ENCODE peak calls at places on chromosomes 12 and 14, in five cellular contexts. One of them, this sample, is unnamed.

GRCh38 chr12:46452061-46452615 is 79.6 kb upstream of the SLC38A2 start:
- DNase-seq in stimulated activated CD8-positive, alpha-beta memory T cell treated with anti-CD3 and anti-CD28 coated beads, Interleukin-4, amount 100 ng/mL, for 4 hours: no peak
- DNase-seq in left ventricle myocardium inferior: no peak
- DNase-seq in GM19239: no peak
- DNase-seq in OCI-M1: no peak
- DNase-seq in this sample: no peak

GRCh38 chr14:102314242-102315011 is 5.1 kb upstream of the ZNF839 start:
- DNase-seq in stimulated activated CD8-positive, alpha-beta memory T cell treated with anti-CD3 and anti-CD28 coated beads, Interleukin-4, amount 100 ng/mL, for 4 hours: peak
- DNase-seq in OCI-M1: peak
- DNase-seq in left ventricle myocardium inferior: peak
- DNase-seq in GM19239: no peak
- DNase-seq in this sample: peak

GRCh38 chr12:26471560-26471959 is 276.2 kb downstream of the SSPN start:
- DNase-seq in stimulated activated CD8-positive, alpha-beta memory T cell treated with anti-CD3 and anti-CD28 coated beads, Interleukin-4, amount 100 ng/mL, for 4 hours: no peak
- DNase-seq in left ventricle myocardium inferior: no peak
- DNase-seq in GM19239: peak
- DNase-seq in OCI-M1: peak
- DNase-seq in this sample: no peak

GRCh38 chr12:54419088-54419887 is at the start of gene ITGA5:
- DNase-seq in OCI-M1: peak
- DNase-seq in stimulated activated CD8-positive, alpha-beta memory T cell treated with anti-CD3 and anti-CD28 coated beads, Interleukin-4, amount 100 ng/mL, for 4 hours: no peak
- DNase-seq in left ventricle myocardium inferior: peak
- DNase-seq in GM19239: no peak
- DNase-seq in this sample: peak

GRCh38 chr12:69936214-69936731 is 111.2 kb downstream of the MYRFL start:
- DNase-seq in stimulated activated CD8-positive, alpha-beta memory T cell treated with anti-CD3 and anti-CD28 coated beads, Interleukin-4, amount 100 ng/mL, for 4 hours: no peak
- DNase-seq in left ventricle myocardium inferior: no peak
- DNase-seq in GM19239: no peak
- DNase-seq in OCI-M1: no peak
- DNase-seq in this sample: no peak

GRCh38 chr14:66036598-66036997 is 449.6 kb upstream of the CCDC196 start:
- DNase-seq in left ventricle myocardium inferior: no peak
- DNase-seq in OCI-M1: no peak
- DNase-seq in GM19239: no peak
- DNase-seq in stimulated activated CD8-positive, alpha-beta memory T cell treated with anti-CD3 and anti-CD28 coated beads, Interleukin-4, amount 100 ng/mL, for 4 hours: no peak
- DNase-seq in this sample: no peak

GRCh38 chr14:64184103-64184729 is 110.0 kb downstream of the ESR2 start:
- DNase-seq in stimulated activated CD8-positive, alpha-beta memory T cell treated with anti-CD3 and anti-CD28 coated beads, Interleukin-4, amount 100 ng/mL, for 4 hours: no peak
- DNase-seq in GM19239: no peak
- DNase-seq in OCI-M1: no peak
- DNase-seq in left ventricle myocardium inferior: no peak
- DNase-seq in this sample: no peak

GRCh38 chr12:4934651-4935050 is 24.9 kb downstream of the KCNA1 start:
- DNase-seq in GM19239: no peak
- DNase-seq in left ventricle myocardium inferior: no peak
- DNase-seq in OCI-M1: no peak
- DNase-seq in stimulated activated CD8-positive, alpha-beta memory T cell treated with anti-CD3 and anti-CD28 coated beads, Interleukin-4, amount 100 ng/mL, for 4 hours: no peak
- DNase-seq in this sample: no peak

GRCh38 chr12:14279845-14280244 is 85.6 kb upstream of the ATF7IP start:
- DNase-seq in OCI-M1: no peak
- DNase-seq in stimulated activated CD8-positive, alpha-beta memory T cell treated with anti-CD3 and anti-CD28 coated beads, Interleukin-4, amount 100 ng/mL, for 4 hours: no peak
- DNase-seq in left ventricle myocardium inferior: no peak
- DNase-seq in GM19239: no peak
- DNase-seq in this sample: no peak

GRCh38 chr12:102808412-102808811 is 108.6 kb downstream of the PAH start:
- DNase-seq in stimulated activated CD8-positive, alpha-beta memory T cell treated with anti-CD3 and anti-CD28 coated beads, Interleukin-4, amount 100 ng/mL, for 4 hours: no peak
- DNase-seq in left ventricle myocardium inferior: no peak
- DNase-seq in GM19239: no peak
- DNase-seq in OCI-M1: no peak
- DNase-seq in this sample: no peak

GRCh38 chr12:6823161-6824084 is 1.8 kb downstream of the GPR162 start:
- DNase-seq in left ventricle myocardium inferior: no peak
- DNase-seq in GM19239: no peak
- DNase-seq in stimulated activated CD8-positive, alpha-beta memory T cell treated with anti-CD3 and anti-CD28 coated beads, Interleukin-4, amount 100 ng/mL, for 4 hours: no peak
- DNase-seq in OCI-M1: no peak
- DNase-seq in this sample: no peak

GRCh38 chr12:132583311-132583710 is 27.1 kb downstream of the LRCOL1 start:
- DNase-seq in left ventricle myocardium inferior: no peak
- DNase-seq in stimulated activated CD8-positive, alpha-beta memory T cell treated with anti-CD3 and anti-CD28 coated beads, Interleukin-4, amount 100 ng/mL, for 4 hours: no peak
- DNase-seq in OCI-M1: no peak
- DNase-seq in GM19239: no peak
- DNase-seq in this sample: no peak

GRCh38 chr14:103451401-103451800 is 66.2 kb downstream of the MARK3 start:
- DNase-seq in OCI-M1: no peak
- DNase-seq in stimulated activated CD8-positive, alpha-beta memory T cell treated with anti-CD3 and anti-CD28 coated beads, Interleukin-4, amount 100 ng/mL, for 4 hours: no peak
- DNase-seq in left ventricle myocardium inferior: no peak
- DNase-seq in GM19239: no peak
- DNase-seq in this sample: no peak

GRCh38 chr12:88854260-88854659 is 274.0 kb upstream of the KITLG start:
- DNase-seq in left ventricle myocardium inferior: no peak
- DNase-seq in GM19239: no peak
- DNase-seq in OCI-M1: no peak
- DNase-seq in stimulated activated CD8-positive, alpha-beta memory T cell treated with anti-CD3 and anti-CD28 coated beads, Interleukin-4, amount 100 ng/mL, for 4 hours: no peak
- DNase-seq in this sample: no peak

GRCh38 chr12:127767631-127768030 is 499.3 kb upstream of the TMEM132C start:
- DNase-seq in left ventricle myocardium inferior: no peak
- DNase-seq in stimulated activated CD8-positive, alpha-beta memory T cell treated with anti-CD3 and anti-CD28 coated beads, Interleukin-4, amount 100 ng/mL, for 4 hours: no peak
- DNase-seq in GM19239: no peak
- DNase-seq in OCI-M1: peak
- DNase-seq in this sample: no peak

GRCh38 chr14:60637490-60638452 is 11.5 kb downstream of the SIX1 start:
- DNase-seq in left ventricle myocardium inferior: no peak
- DNase-seq in GM19239: no peak
- DNase-seq in stimulated activated CD8-positive, alpha-beta memory T cell treated with anti-CD3 and anti-CD28 coated beads, Interleukin-4, amount 100 ng/mL, for 4 hours: no peak
- DNase-seq in OCI-M1: no peak
- DNase-seq in this sample: no peak

GRCh38 chr12:65948320-65949008 is 124.2 kb downstream of the HMGA2 start:
- DNase-seq in GM19239: no peak
- DNase-seq in stimulated activated CD8-positive, alpha-beta memory T cell treated with anti-CD3 and anti-CD28 coated beads, Interleukin-4, amount 100 ng/mL, for 4 hours: no peak
- DNase-seq in OCI-M1: peak
- DNase-seq in left ventricle myocardium inferior: peak
- DNase-seq in this sample: no peak

GRCh38 chr12:66154776-66155175 is 15.0 kb downstream of the TMBIM4 start:
- DNase-seq in OCI-M1: no peak
- DNase-seq in left ventricle myocardium inferior: no peak
- DNase-seq in GM19239: no peak
- DNase-seq in stimulated activated CD8-positive, alpha-beta memory T cell treated with anti-CD3 and anti-CD28 coated beads, Interleukin-4, amount 100 ng/mL, for 4 hours: no peak
- DNase-seq in this sample: no peak

GRCh38 chr12:34605510-34605887 is 583.2 kb downstream of the ALG10 start:
- DNase-seq in GM19239: no peak
- DNase-seq in OCI-M1: no peak
- DNase-seq in stimulated activated CD8-positive, alpha-beta memory T cell treated with anti-CD3 and anti-CD28 coated beads, Interleukin-4, amount 100 ng/mL, for 4 hours: no peak
- DNase-seq in left ventricle myocardium inferior: no peak
- DNase-seq in this sample: no peak

GRCh38 chr14:74414793-74415437 is 11.1 kb downstream of the SYNDIG1L start:
- DNase-seq in stimulated activated CD8-positive, alpha-beta memory T cell treated with anti-CD3 and anti-CD28 coated beads, Interleukin-4, amount 100 ng/mL, for 4 hours: no peak
- DNase-seq in left ventricle myocardium inferior: no peak
- DNase-seq in OCI-M1: no peak
- DNase-seq in GM19239: no peak
- DNase-seq in this sample: no peak

GRCh38 chr12:118874698-118875548 is 106.4 kb upstream of the SRRM4 start:
- DNase-seq in OCI-M1: no peak
- DNase-seq in GM19239: no peak
- DNase-seq in stimulated activated CD8-positive, alpha-beta memory T cell treated with anti-CD3 and anti-CD28 coated beads, Interleukin-4, amount 100 ng/mL, for 4 hours: no peak
- DNase-seq in left ventricle myocardium inferior: no peak
- DNase-seq in this sample: no peak

GRCh38 chr12:130818381-130819247 is 20.4 kb downstream of the STX2 start:
- DNase-seq in GM19239: peak
- DNase-seq in stimulated activated CD8-positive, alpha-beta memory T cell treated with anti-CD3 and anti-CD28 coated beads, Interleukin-4, amount 100 ng/mL, for 4 hours: peak
- DNase-seq in left ventricle myocardium inferior: peak
- DNase-seq in OCI-M1: no peak
- DNase-seq in this sample: peak

GRCh38 chr12:42039146-42039545 is 105.5 kb downstream of the GXYLT1 start:
- DNase-seq in GM19239: no peak
- DNase-seq in stimulated activated CD8-positive, alpha-beta memory T cell treated with anti-CD3 and anti-CD28 coated beads, Interleukin-4, amount 100 ng/mL, for 4 hours: no peak
- DNase-seq in OCI-M1: no peak
- DNase-seq in left ventricle myocardium inferior: no peak
- DNase-seq in this sample: no peak

GRCh38 chr12:6538420-6539275 is 4.3 kb downstream of the GAPDH start:
- DNase-seq in stimulated activated CD8-positive, alpha-beta memory T cell treated with anti-CD3 and anti-CD28 coated beads, Interleukin-4, amount 100 ng/mL, for 4 hours: no peak
- DNase-seq in OCI-M1: peak
- DNase-seq in left ventricle myocardium inferior: no peak
- DNase-seq in GM19239: no peak
- DNase-seq in this sample: peak

GRCh38 chr12:68237523-68238070 is 12.0 kb upstream of the IL26 start:
- DNase-seq in left ventricle myocardium inferior: no peak
- DNase-seq in OCI-M1: no peak
- DNase-seq in GM19239: no peak
- DNase-seq in stimulated activated CD8-positive, alpha-beta memory T cell treated with anti-CD3 and anti-CD28 coated beads, Interleukin-4, amount 100 ng/mL, for 4 hours: no peak
- DNase-seq in this sample: no peak

GRCh38 chr14:101246894-101247853 is 314.1 kb upstream of the DIO3 start:
- DNase-seq in left ventricle myocardium inferior: no peak
- DNase-seq in OCI-M1: no peak
- DNase-seq in GM19239: no peak
- DNase-seq in stimulated activated CD8-positive, alpha-beta memory T cell treated with anti-CD3 and anti-CD28 coated beads, Interleukin-4, amount 100 ng/mL, for 4 hours: no peak
- DNase-seq in this sample: no peak

GRCh38 chr12:57604454-57605307 is at the start of gene DTX3:
- DNase-seq in OCI-M1: no peak
- DNase-seq in left ventricle myocardium inferior: peak
- DNase-seq in GM19239: no peak
- DNase-seq in stimulated activated CD8-positive, alpha-beta memory T cell treated with anti-CD3 and anti-CD28 coated beads, Interleukin-4, amount 100 ng/mL, for 4 hours: no peak
- DNase-seq in this sample: peak

GRCh38 chr14:24246765-24247212 is 4.4 kb upstream of the TINF2 start:
- DNase-seq in left ventricle myocardium inferior: no peak
- DNase-seq in OCI-M1: peak
- DNase-seq in stimulated activated CD8-positive, alpha-beta memory T cell treated with anti-CD3 and anti-CD28 coated beads, Interleukin-4, amount 100 ng/mL, for 4 hours: no peak
- DNase-seq in GM19239: peak
- DNase-seq in this sample: no peak

GRCh38 chr14:88879016-88879415 is 54.6 kb downstream of the TTC8 start:
- DNase-seq in GM19239: no peak
- DNase-seq in OCI-M1: no peak
- DNase-seq in stimulated activated CD8-positive, alpha-beta memory T cell treated with anti-CD3 and anti-CD28 coated beads, Interleukin-4, amount 100 ng/mL, for 4 hours: no peak
- DNase-seq in left ventricle myocardium inferior: no peak
- DNase-seq in this sample: no peak

GRCh38 chr14:54797556-54797955 is 105.1 kb downstream of the GCH1 start:
- DNase-seq in GM19239: no peak
- DNase-seq in stimulated activated CD8-positive, alpha-beta memory T cell treated with anti-CD3 and anti-CD28 coated beads, Interleukin-4, amount 100 ng/mL, for 4 hours: no peak
- DNase-seq in left ventricle myocardium inferior: no peak
- DNase-seq in OCI-M1: no peak
- DNase-seq in this sample: no peak

GRCh38 chr12:87847147-87847546 is 182.1 kb downstream of the C12orf50 start:
- DNase-seq in stimulated activated CD8-positive, alpha-beta memory T cell treated with anti-CD3 and anti-CD28 coated beads, Interleukin-4, amount 100 ng/mL, for 4 hours: no peak
- DNase-seq in OCI-M1: no peak
- DNase-seq in left ventricle myocardium inferior: no peak
- DNase-seq in GM19239: no peak
- DNase-seq in this sample: no peak

This sample was measured in activated CD8-positive, alpha-beta memory T cell treated with anti-CD3 and anti-CD28 coated beads, Interleukin-2, amount 50 U/mL, for 48 hours.